ENCODE peak calls at places on chromosomes 6 and 20, in six cellular contexts. One of them, this sample, is unnamed.

GRCh38 chr20:51480507-51481270 is 61.8 kb downstream of the NFATC2 start:
- DNase-seq in endothelial cell: no peak
- DNase-seq in heart left ventricle: no peak
- DNase-seq in thoracic aorta: no peak
- DNase-seq in colonic mucosa: no peak
- DNase-seq in cardiac fibroblast: no peak
- DNase-seq in this sample: no peak

GRCh38 chr6:150079604-150080003 is 10.7 kb upstream of the ULBP3 start:
- DNase-seq in endothelial cell: no peak
- DNase-seq in cardiac fibroblast: no peak
- DNase-seq in heart left ventricle: no peak
- DNase-seq in colonic mucosa: no peak
- DNase-seq in thoracic aorta: no peak
- DNase-seq in this sample: no peak

GRCh38 chr6:142444388-142444787 is 142.6 kb downstream of the ADGRG6 start:
- DNase-seq in cardiac fibroblast: no peak
- DNase-seq in endothelial cell: no peak
- DNase-seq in heart left ventricle: no peak
- DNase-seq in thoracic aorta: no peak
- DNase-seq in colonic mucosa: no peak
- DNase-seq in this sample: no peak

GRCh38 chr20:1075564-1075963 is 42.8 kb upstream of the PSMF1 start:
- DNase-seq in cardiac fibroblast: no peak
- DNase-seq in thoracic aorta: no peak
- DNase-seq in endothelial cell: no peak
- DNase-seq in heart left ventricle: no peak
- DNase-seq in colonic mucosa: no peak
- DNase-seq in this sample: no peak

GRCh38 chr6:124854338-124854922 is 107.8 kb upstream of the RNF217 start:
- DNase-seq in colonic mucosa: no peak
- DNase-seq in thoracic aorta: no peak
- DNase-seq in heart left ventricle: no peak
- DNase-seq in cardiac fibroblast: peak; percentile 10
- DNase-seq in endothelial cell: no peak
- DNase-seq in this sample: no peak

GRCh38 chr6:89460713-89461112 is 27.8 kb downstream of the ANKRD6 start:
- DNase-seq in heart left ventricle: no peak
- DNase-seq in colonic mucosa: no peak
- DNase-seq in cardiac fibroblast: no peak
- DNase-seq in thoracic aorta: no peak
- DNase-seq in endothelial cell: no peak
- DNase-seq in this sample: no peak

GRCh38 chr6:1617466-1618304 is 8.0 kb downstream of the FOXC1 start:
- DNase-seq in thoracic aorta: no peak
- DNase-seq in heart left ventricle: no peak
- DNase-seq in endothelial cell: no peak
- DNase-seq in colonic mucosa: no peak
- DNase-seq in cardiac fibroblast: no peak
- DNase-seq in this sample: no peak

GRCh38 chr6:4653141-4653540 is 123.1 kb upstream of the CDYL start:
- DNase-seq in colonic mucosa: no peak
- DNase-seq in endothelial cell: no peak
- DNase-seq in heart left ventricle: no peak
- DNase-seq in thoracic aorta: no peak
- DNase-seq in cardiac fibroblast: no peak
- DNase-seq in this sample: no peak

GRCh38 chr20:22775671-22776139 is 191.3 kb upstream of the FOXA2 start:
- DNase-seq in colonic mucosa: no peak
- DNase-seq in endothelial cell: no peak
- DNase-seq in heart left ventricle: no peak
- DNase-seq in cardiac fibroblast: peak; percentile 68
- DNase-seq in thoracic aorta: no peak
- DNase-seq in this sample: no peak

GRCh38 chr6:27687154-27688013 is 214.5 kb upstream of the ZNF184 start:
- DNase-seq in colonic mucosa: peak; percentile 86
- DNase-seq in cardiac fibroblast: peak; percentile 70
- DNase-seq in thoracic aorta: no peak
- DNase-seq in heart left ventricle: peak; percentile 59
- DNase-seq in endothelial cell: peak; percentile 87
- DNase-seq in this sample: peak; percentile 34

GRCh38 chr20:8388707-8389106 is 256.6 kb downstream of the PLCB1 start:
- DNase-seq in cardiac fibroblast: peak; percentile 68
- DNase-seq in thoracic aorta: no peak
- DNase-seq in endothelial cell: no peak
- DNase-seq in heart left ventricle: no peak
- DNase-seq in colonic mucosa: no peak
- DNase-seq in this sample: no peak

DNA sequence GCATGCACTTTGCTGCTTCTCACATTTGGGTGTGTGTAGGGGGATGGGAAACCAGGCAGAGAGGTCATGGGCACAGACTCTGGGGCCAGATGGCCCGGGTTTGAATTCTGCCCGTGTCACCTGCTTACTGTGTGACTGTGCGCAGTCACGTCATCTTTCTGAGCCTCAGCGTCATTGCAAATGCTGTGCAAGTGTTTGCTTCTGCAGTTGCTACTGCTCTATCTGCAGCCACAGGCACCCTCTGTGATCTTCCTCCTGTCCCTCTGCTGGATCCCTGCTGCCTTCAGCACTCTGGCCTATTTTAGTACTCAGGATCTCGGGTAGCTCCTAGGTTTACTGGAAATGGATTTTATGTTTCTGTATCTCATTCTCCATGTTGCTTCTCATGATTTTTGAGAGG is 40.6 kb upstream of the TULP1 start:
- DNase-seq in thoracic aorta: no peak
- DNase-seq in heart left ventricle: no peak
- DNase-seq in endothelial cell: no peak
- DNase-seq in colonic mucosa: no peak
- DNase-seq in cardiac fibroblast: no peak
- DNase-seq in this sample: no peak
- TF ChIP-seq CTCF in thoracic aorta: no peak
- TF ChIP-seq CTCF in heart left ventricle: no peak
- TF ChIP-seq CTCF in endothelial cell: no peak
- TF ChIP-seq CTCF in colonic mucosa: no peak
- TF ChIP-seq CTCF in cardiac fibroblast: no peak
- TF ChIP-seq CTCF in this sample: no peak

GRCh38 chr6:144482142-144482541 is 197.0 kb downstream of the UTRN start:
- DNase-seq in cardiac fibroblast: peak; percentile 88
- DNase-seq in thoracic aorta: peak; percentile 18
- DNase-seq in heart left ventricle: peak; percentile 77
- DNase-seq in endothelial cell: peak; percentile 69
- DNase-seq in colonic mucosa: peak; percentile 82
- DNase-seq in this sample: peak; percentile 72
- TF ChIP-seq CTCF in cardiac fibroblast: peak; percentile 68
- TF ChIP-seq CTCF in thoracic aorta: peak; percentile 55
- TF ChIP-seq CTCF in heart left ventricle: peak; percentile 80
- TF ChIP-seq CTCF in endothelial cell: peak; percentile 64
- TF ChIP-seq CTCF in colonic mucosa: peak; percentile 54
- TF ChIP-seq CTCF in this sample: peak; percentile 61

GRCh38 chr6:163630991-163631390 is 216.5 kb downstream of the QKI start:
- DNase-seq in endothelial cell: no peak
- DNase-seq in thoracic aorta: no peak
- DNase-seq in heart left ventricle: no peak
- DNase-seq in cardiac fibroblast: no peak
- DNase-seq in colonic mucosa: no peak
- DNase-seq in this sample: no peak
- TF ChIP-seq CTCF in endothelial cell: no peak
- TF ChIP-seq CTCF in thoracic aorta: no peak
- TF ChIP-seq CTCF in heart left ventricle: no peak
- TF ChIP-seq CTCF in cardiac fibroblast: no peak
- TF ChIP-seq CTCF in colonic mucosa: no peak
- TF ChIP-seq CTCF in this sample: no peak

DNA sequence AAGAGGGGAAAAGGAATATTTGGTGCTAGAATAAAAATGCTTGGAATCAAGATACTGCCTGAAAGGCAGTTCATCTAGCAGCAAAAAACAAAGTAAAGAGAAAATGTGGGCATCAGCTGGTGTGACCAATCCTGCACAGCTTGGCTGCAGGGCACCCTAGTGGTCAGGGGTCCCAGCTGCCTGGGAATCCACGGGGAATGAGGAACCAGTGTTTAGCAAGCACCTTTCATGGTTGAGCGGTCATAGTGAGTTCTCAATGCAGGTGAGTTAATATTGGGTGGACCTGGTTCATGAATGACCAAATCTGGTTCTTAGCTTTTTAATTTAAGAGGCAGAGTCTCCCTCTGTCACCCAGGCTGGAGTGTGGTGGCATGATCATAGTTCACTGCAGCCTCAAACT is 53.3 kb downstream of the CAP2 start:
- DNase-seq in thoracic aorta: no peak
- DNase-seq in heart left ventricle: no peak
- DNase-seq in cardiac fibroblast: no peak
- DNase-seq in endothelial cell: no peak
- DNase-seq in colonic mucosa: no peak
- DNase-seq in this sample: no peak
- TF ChIP-seq CTCF in thoracic aorta: no peak
- TF ChIP-seq CTCF in heart left ventricle: no peak
- TF ChIP-seq CTCF in cardiac fibroblast: no peak
- TF ChIP-seq CTCF in endothelial cell: no peak
- TF ChIP-seq CTCF in colonic mucosa: no peak
- TF ChIP-seq CTCF in this sample: no peak

GRCh38 chr20:57580478-57581201 is 19.7 kb downstream of the PCK1 start:
- DNase-seq in cardiac fibroblast: no peak
- DNase-seq in thoracic aorta: no peak
- DNase-seq in endothelial cell: no peak
- DNase-seq in colonic mucosa: no peak
- DNase-seq in heart left ventricle: no peak
- DNase-seq in this sample: no peak
- TF ChIP-seq CTCF in cardiac fibroblast: no peak
- TF ChIP-seq CTCF in thoracic aorta: no peak
- TF ChIP-seq CTCF in endothelial cell: no peak
- TF ChIP-seq CTCF in colonic mucosa: no peak
- TF ChIP-seq CTCF in heart left ventricle: no peak
- TF ChIP-seq CTCF in this sample: no peak

DNA sequence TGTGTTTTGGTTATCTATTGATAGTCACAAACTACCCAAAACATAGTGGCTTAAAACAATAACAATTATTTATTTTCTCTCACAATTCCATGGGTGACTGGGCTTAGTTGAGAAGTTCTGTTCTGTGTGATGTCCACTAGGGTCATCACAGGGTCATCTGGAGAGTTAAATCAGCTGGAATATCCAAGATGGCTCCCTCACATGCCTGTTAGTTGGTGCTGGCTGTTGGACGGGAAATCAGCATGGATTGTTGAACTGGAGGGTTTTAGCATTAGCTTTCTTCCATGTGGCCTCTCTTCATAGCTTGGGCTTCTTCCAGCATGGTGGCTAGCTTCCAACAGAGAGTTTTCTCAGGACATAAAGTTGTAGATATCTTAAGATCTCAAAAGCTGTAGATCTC is 19.5 kb downstream of the MARCKS start:
- DNase-seq in thoracic aorta: no peak
- DNase-seq in cardiac fibroblast: no peak
- DNase-seq in endothelial cell: no peak
- DNase-seq in heart left ventricle: no peak
- DNase-seq in colonic mucosa: no peak
- DNase-seq in this sample: no peak
- TF ChIP-seq CTCF in thoracic aorta: no peak
- TF ChIP-seq CTCF in cardiac fibroblast: no peak
- TF ChIP-seq CTCF in endothelial cell: peak; percentile 24
- TF ChIP-seq CTCF in heart left ventricle: no peak
- TF ChIP-seq CTCF in colonic mucosa: no peak
- TF ChIP-seq CTCF in this sample: no peak